ENCODE peak calls at places on chromosomes 4 and X, in nine cellular contexts. O, B, Q, K, S, L, F, A and P are unnamed samples.

GRCh38 chrX:108361316-108361715 is 76.9 kb downstream of the COL4A6 start:
- DNase-seq in A (no peak), Q (no peak), F (no peak), L (no peak), B (no peak), K (no peak), S (no peak), O (no peak), P (no peak)

GRCh38 chrX:103716967-103717366 is 6.3 kb downstream of the TMEM31 start:
- DNase-seq in F (peak), B (no peak), Q (peak), K (no peak), A (no peak), O (no peak), S (peak), L (no peak), P (peak)

GRCh38 chrX:48590203-48591103 is 6.8 kb upstream of the WDR13 start:
- DNase-seq in A (no peak), S (no peak), O (no peak), B (no peak), F (no peak), K (no peak), L (no peak), Q (no peak), P (no peak)

GRCh38 chr4:184942447-184943425 is 75.6 kb upstream of the HELT start:
- DNase-seq in F (no peak), Q (no peak), B (no peak), O (no peak), K (no peak), S (no peak), L (peak), A (peak), P (no peak)

GRCh38 chrX:134803551-134804183 is 145.4 kb upstream of the PLAC1 start:
- DNase-seq in S (no peak), Q (no peak), L (no peak), F (no peak), K (no peak), A (no peak), B (no peak), O (no peak), P (no peak)

GRCh38 chr4:68748181-68748981 is 67.4 kb upstream of the UGT2B10 start:
- DNase-seq in F (peak), S (no peak), A (no peak), O (no peak), L (no peak), Q (no peak), K (no peak), B (no peak), P (no peak)

GRCh38 chr4:6115746-6116586 is 84.4 kb downstream of the JAKMIP1 start:
- DNase-seq in K (no peak), Q (no peak), L (peak), A (no peak), O (peak), B (no peak), S (no peak), F (no peak), P (no peak)

GRCh38 chr4:138192113-138192512 is 50.0 kb downstream of the SLC7A11 start:
- DNase-seq in A (no peak), B (no peak), Q (no peak), F (no peak), S (no peak), K (no peak), L (no peak), O (no peak), P (no peak)

GRCh38 chrX:70504772-70505450 is 60.3 kb downstream of the DLG3 start:
- DNase-seq in B (no peak), F (no peak), Q (no peak), O (no peak), S (no peak), A (no peak), K (no peak), L (no peak), P (no peak)

GRCh38 chr4:105569014-105569850 is 16.8 kb downstream of the ARHGEF38 start:
- DNase-seq in F (no peak), B (no peak), S (no peak), K (no peak), L (no peak), Q (no peak), O (no peak), A (no peak), P (no peak)

GRCh38 chr4:105147226-105148151 is 813 bp downstream of the TET2 start:
- DNase-seq in B (peak), F (peak), A (no peak), O (peak), L (no peak), K (no peak), S (no peak), Q (no peak), P (no peak)

GRCh38 chr4:186161138-186161537 is 30.2 kb upstream of the CYP4V2 start:
- DNase-seq in S (no peak), O (no peak), F (peak), L (no peak), B (no peak), Q (no peak), A (no peak), K (peak), P (no peak)

DNA sequence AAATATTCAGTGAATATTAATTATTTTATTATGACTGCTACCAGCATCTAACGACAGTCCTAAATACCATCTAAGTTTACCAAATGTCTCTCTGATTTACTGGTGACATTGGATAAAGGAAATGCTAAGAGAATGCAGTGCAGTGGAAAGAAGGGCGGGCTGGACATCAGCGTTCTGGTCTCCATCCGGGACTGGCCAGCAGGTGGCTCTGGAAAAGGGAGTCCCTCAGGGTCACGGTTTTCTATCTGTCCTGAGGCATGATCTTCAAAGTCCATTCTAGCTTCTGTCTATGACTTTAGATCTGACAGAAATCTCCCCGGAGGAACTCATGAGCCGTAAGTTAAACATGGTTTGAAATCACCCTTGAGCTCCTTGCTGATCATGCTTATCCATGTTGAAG is 3.3 kb downstream of the TRIM2 start:
- DNase-seq in L (no peak), O (peak), B (no peak), K (no peak), F (peak), Q (no peak), S (no peak), A (no peak), P (no peak)
- TF ChIP-seq CTCF in L (no peak), O (peak), B (no peak), K (peak), F (peak), Q (peak), S (peak), A (no peak), P (peak)

GRCh38 chr4:152028131-152028530 is 267.3 kb upstream of the GATB start:
- DNase-seq in A (no peak), Q (no peak), F (no peak), K (no peak), O (no peak), L (no peak), B (no peak), S (no peak), P (no peak)

GRCh38 chr4:152036626-152037025 is 275.8 kb upstream of the GATB start:
- DNase-seq in Q (no peak), A (no peak), S (no peak), K (no peak), O (no peak), F (no peak), B (no peak), L (no peak), P (no peak)

GRCh38 chr4:152033621-152034020 is 272.8 kb upstream of the GATB start:
- DNase-seq in O (no peak), K (no peak), A (peak), S (no peak), L (no peak), B (no peak), Q (no peak), F (no peak), P (no peak)

GRCh38 chr4:152029631-152030030 is 268.8 kb upstream of the GATB start:
- DNase-seq in F (no peak), Q (no peak), B (no peak), A (no peak), O (no peak), K (no peak), S (no peak), L (no peak), P (no peak)

GRCh38 chr4:152032722-152033131 is 271.9 kb upstream of the GATB start:
- DNase-seq in S (peak), F (peak), O (no peak), L (no peak), K (no peak), B (no peak), Q (peak), A (peak), P (peak)
- H3K4me3 ChIP-seq in S (no peak), F (no peak), O (no peak), L (no peak), K (no peak), B (no peak), Q (no peak), A (no peak), P (no peak)

GRCh38 chrX:107107459-107107858 is 11.2 kb downstream of the RBM41 start:
- DNase-seq in O (no peak), Q (no peak), A (no peak), F (no peak), L (no peak), B (no peak), K (no peak), S (no peak), P (no peak)

GRCh38 chrX:107102980-107103379 is 15.6 kb downstream of the RBM41 start:
- DNase-seq in F (no peak), O (no peak), S (no peak), L (no peak), B (no peak), Q (no peak), A (no peak), K (no peak), P (no peak)
- TF ChIP-seq CTCF in F (peak), O (no peak), S (peak), L (no peak), B (no peak), Q (no peak), A (no peak), K (peak), P (peak)

GRCh38 chr4:139740531-139741041 is 75.0 kb downstream of the MGST2 start:
- DNase-seq in O (peak), F (peak), B (peak), A (peak), K (no peak), Q (peak), L (peak), S (peak), P (peak)
- H3K4me3 ChIP-seq in O (no peak), F (no peak), B (no peak), A (no peak), K (no peak), Q (no peak), L (no peak), S (no peak), P (no peak)

GRCh38 chr4:77843628-77844027 is 19.0 kb upstream of the MRPL1 start:
- DNase-seq in F (no peak), K (no peak), O (no peak), A (no peak), Q (no peak), L (no peak), S (no peak), B (no peak), P (no peak)
- TF ChIP-seq CTCF in F (no peak), K (no peak), O (no peak), A (no peak), Q (no peak), L (no peak), S (no peak), B (no peak), P (no peak)

GRCh38 chr4:19304028-19304427 is 947.7 kb upstream of the SLIT2 start:
- DNase-seq in O (no peak), S (no peak), L (no peak), F (no peak), K (no peak), Q (no peak), B (no peak), A (no peak), P (no peak)

GRCh38 chr4:19309365-19309764 is 942.3 kb upstream of the SLIT2 start:
- DNase-seq in A (no peak), Q (peak), O (no peak), S (peak), L (no peak), K (no peak), F (peak), B (no peak), P (peak)
- H3K4me3 ChIP-seq in A (no peak), Q (no peak), O (no peak), S (no peak), L (no peak), K (no peak), F (no peak), B (no peak), P (no peak)